ENCODE peak calls at places on chromosomes 1 and 21, in eight cellular contexts. X is stimulated activated naive CD4-positive, alpha-beta T cell; U is IMR-90; V is fibroblast of the aortic adventitia; Z is NCI-H774; E is T-helper 2 cell; K is posterior cingulate gyrus; G is SHP77. S is an unnamed sample.

GRCh38 chr1:201888282-201889033 is at the start of gene SHISA4:
- DNase-seq in X (no peak), U (peak), V (no peak), Z (peak), E (no peak), K (peak), G (peak), S (peak)

GRCh38 chr1:30977511-30977910 is 69.0 kb upstream of the SDC3 start:
- DNase-seq in X (no peak), U (no peak), V (no peak), Z (no peak), E (no peak), K (no peak), G (no peak), S (no peak)

GRCh38 chr1:214700381-214700780 is 97.4 kb downstream of the CENPF start:
- DNase-seq in X (no peak), U (no peak), V (peak), Z (no peak), E (no peak), K (no peak), G (no peak), S (no peak)

GRCh38 chr1:226964068-226964425 is 24.0 kb downstream of the COQ8A start:
- DNase-seq in X (no peak), U (no peak), V (no peak), Z (no peak), E (no peak), K (no peak), G (no peak), S (no peak)

GRCh38 chr21:41045534-41046268 is 122.3 kb upstream of the BACE2 start:
- DNase-seq in X (no peak), U (no peak), V (no peak), Z (peak), E (no peak), K (no peak), G (peak), S (peak)

GRCh38 chr21:31732891-31733520 is 1.1 kb upstream of the SCAF4 start:
- DNase-seq in X (no peak), U (peak), V (no peak), Z (peak), E (no peak), K (no peak), G (no peak), S (peak)

GRCh38 chr1:192809286-192810252 is 730 bp downstream of the RGS2 start:
- DNase-seq in X (peak), U (peak), V (peak), Z (peak), E (peak), K (no peak), G (peak), S (peak)

GRCh38 chr1:209802117-209802779 is 3.7 kb downstream of the IRF6 start:
- DNase-seq in X (no peak), U (no peak), V (peak), Z (no peak), E (no peak), K (no peak), G (no peak), S (no peak)

GRCh38 chr1:179930867-179931266 is 23.7 kb upstream of the CEP350 start:
- DNase-seq in X (no peak), U (peak), V (peak), Z (no peak), E (no peak), K (no peak), G (no peak), S (no peak)

GRCh38 chr1:203589201-203589600 is 37.4 kb upstream of the ATP2B4 start:
- DNase-seq in X (no peak), U (no peak), V (no peak), Z (no peak), E (no peak), K (no peak), G (no peak), S (no peak)

GRCh38 chr1:182515556-182515955 is 65.6 kb downstream of the RGSL1 start:
- DNase-seq in X (no peak), U (no peak), V (no peak), Z (no peak), E (no peak), K (no peak), G (no peak), S (no peak)

GRCh38 chr1:22880174-22880601 is 92.5 kb downstream of the LACTBL1 start:
- DNase-seq in X (no peak), U (peak), V (peak), Z (no peak), E (no peak), K (no peak), G (no peak), S (no peak)

GRCh38 chr1:30790850-30791778 is 33.5 kb upstream of the LAPTM5 start:
- DNase-seq in X (no peak), U (no peak), V (no peak), Z (no peak), E (no peak), K (no peak), G (no peak), S (no peak)

GRCh38 chr1:99268021-99268420 is 3.7 kb downstream of the PLPPR4 start:
- DNase-seq in X (no peak), U (peak), V (no peak), Z (no peak), E (no peak), K (no peak), G (no peak), S (no peak)

GRCh38 chr1:22778842-22779520 is 68.3 kb downstream of the EPHB2 start:
- DNase-seq in X (no peak), U (no peak), V (peak), Z (no peak), E (no peak), K (peak), G (no peak), S (no peak)

GRCh38 chr1:86537928-86538695 is 8.8 kb upstream of the CLCA4 start:
- DNase-seq in X (no peak), U (peak), V (peak), Z (no peak), E (no peak), K (no peak), G (no peak), S (no peak)

GRCh38 chr1:54714881-54715492 is 674 bp upstream of the TTC4 start:
- DNase-seq in X (no peak), U (no peak), V (no peak), Z (no peak), E (no peak), K (no peak), G (no peak), S (no peak)

GRCh38 chr1:212583643-212584042 is 24.9 kb upstream of the ATF3 start:
- DNase-seq in X (no peak), U (no peak), V (no peak), Z (no peak), E (no peak), K (no peak), G (no peak), S (no peak)

GRCh38 chr1:119279441-119280415 is 88.9 kb upstream of the HAO2 start:
- DNase-seq in X (no peak), U (peak), V (peak), Z (no peak), E (no peak), K (no peak), G (no peak), S (no peak)

GRCh38 chr1:1137256-1138045 is 21.6 kb upstream of the C1orf159 start:
- DNase-seq in X (peak), U (no peak), V (no peak), Z (no peak), E (peak), K (no peak), G (no peak), S (no peak)

GRCh38 chr1:178659789-178660208 is 65.2 kb upstream of the RALGPS2 start:
- DNase-seq in X (no peak), U (no peak), V (no peak), Z (no peak), E (no peak), K (no peak), G (no peak), S (no peak)

GRCh38 chr1:103496014-103496635 is 29.4 kb upstream of the RNPC3 start:
- DNase-seq in X (no peak), U (peak), V (peak), Z (no peak), E (no peak), K (no peak), G (no peak), S (no peak)

GRCh38 chr1:1376551-1377226 is 1.7 kb upstream of the AURKAIP1 start:
- DNase-seq in X (no peak), U (no peak), V (no peak), Z (no peak), E (no peak), K (no peak), G (no peak), S (no peak)

GRCh38 chr1:54604572-54605370 is 18.6 kb downstream of the FAM151A start:
- DNase-seq in X (no peak), U (no peak), V (no peak), Z (peak), E (no peak), K (no peak), G (peak), S (peak)

GRCh38 chr1:237983507-237983906 is 92.8 kb upstream of the ZP4 start:
- DNase-seq in X (no peak), U (no peak), V (no peak), Z (no peak), E (no peak), K (no peak), G (no peak), S (no peak)

GRCh38 chr1:115712911-115713609 is 55.5 kb downstream of the CASQ2 start:
- DNase-seq in X (no peak), U (no peak), V (no peak), Z (no peak), E (no peak), K (no peak), G (no peak), S (no peak)

GRCh38 chr1:209823143-209824041 is 4.4 kb upstream of the UTP25 start:
- DNase-seq in X (no peak), U (peak), V (peak), Z (peak), E (no peak), K (no peak), G (peak), S (no peak)

GRCh38 chr1:54857741-54858665 is 29.0 kb downstream of the DHCR24 start:
- DNase-seq in X (no peak), U (peak), V (peak), Z (no peak), E (no peak), K (no peak), G (no peak), S (no peak)

GRCh38 chr1:16302709-16303627 is 49.3 kb downstream of the FBXO42 start:
- DNase-seq in X (no peak), U (peak), V (no peak), Z (no peak), E (no peak), K (no peak), G (no peak), S (no peak)

GRCh38 chr1:3880429-3881190 is 19.5 kb downstream of the C1orf174 start:
- DNase-seq in X (no peak), U (no peak), V (no peak), Z (no peak), E (no peak), K (no peak), G (no peak), S (no peak)

GRCh38 chr1:205477759-205478247 is 22.0 kb upstream of the BLACAT1 start:
- DNase-seq in X (no peak), U (peak), V (peak), Z (no peak), E (no peak), K (no peak), G (peak), S (peak)

GRCh38 chr1:54464477-54465146 is 58.4 kb upstream of the SSBP3 start:
- DNase-seq in X (no peak), U (peak), V (no peak), Z (no peak), E (no peak), K (no peak), G (no peak), S (no peak)

GRCh38 chr1:116989851-116990250 is 11.7 kb upstream of the CD101 start:
- DNase-seq in X (no peak), U (no peak), V (peak), Z (no peak), E (no peak), K (no peak), G (no peak), S (no peak)

GRCh38 chr1:204875255-204875654 is 4.6 kb downstream of the NFASC start:
- DNase-seq in X (no peak), U (no peak), V (no peak), Z (no peak), E (no peak), K (no peak), G (no peak), S (no peak)

S was measured in NCI-H2029.